ENCODE peak calls at places on chromosomes 1 and 21, in five cellular contexts. One of them, this sample, is unnamed.

GRCh38 chr1:64574301-64574700 is 104.4 kb downstream of the CACHD1 start:
- DNase-seq in neural progenitor cell: no peak
- DNase-seq in body of pancreas: no peak
- DNase-seq in endothelial cell of umbilical vein: no peak
- DNase-seq in kidney: no peak
- DNase-seq in this sample: no peak

GRCh38 chr1:74396942-74397341 is 115.5 kb downstream of the LRRC53 start:
- DNase-seq in endothelial cell of umbilical vein: no peak
- DNase-seq in kidney: peak; percentile 74
- DNase-seq in neural progenitor cell: no peak
- DNase-seq in body of pancreas: no peak
- DNase-seq in this sample: no peak

GRCh38 chr1:224387302-224387912 is 30.7 kb downstream of the CNIH4 start:
- DNase-seq in body of pancreas: no peak
- DNase-seq in neural progenitor cell: no peak
- DNase-seq in endothelial cell of umbilical vein: no peak
- DNase-seq in kidney: no peak
- DNase-seq in this sample: no peak

GRCh38 chr21:27171704-27172103 is 204.8 kb upstream of the ADAMTS5 start:
- DNase-seq in endothelial cell of umbilical vein: no peak
- DNase-seq in neural progenitor cell: no peak
- DNase-seq in body of pancreas: no peak
- DNase-seq in kidney: no peak
- DNase-seq in this sample: no peak

GRCh38 chr1:77168358-77168757 is 50.9 kb downstream of the PIGK start:
- DNase-seq in neural progenitor cell: no peak
- DNase-seq in kidney: no peak
- DNase-seq in body of pancreas: no peak
- DNase-seq in endothelial cell of umbilical vein: no peak
- DNase-seq in this sample: no peak

GRCh38 chr1:33182896-33183295 is 1.1 kb upstream of the TRIM62 start:
- DNase-seq in kidney: no peak
- DNase-seq in endothelial cell of umbilical vein: no peak
- DNase-seq in body of pancreas: no peak
- DNase-seq in neural progenitor cell: no peak
- DNase-seq in this sample: no peak

GRCh38 chr1:17205652-17206051 is 724 bp downstream of the PADI1 start:
- DNase-seq in body of pancreas: no peak
- DNase-seq in kidney: peak; percentile 12
- DNase-seq in endothelial cell of umbilical vein: no peak
- DNase-seq in neural progenitor cell: no peak
- DNase-seq in this sample: no peak

GRCh38 chr1:222792744-222793143 is 22.1 kb upstream of the DISP1 start:
- DNase-seq in body of pancreas: no peak
- DNase-seq in neural progenitor cell: peak; percentile 44
- DNase-seq in kidney: no peak
- DNase-seq in endothelial cell of umbilical vein: peak; percentile 44
- DNase-seq in this sample: no peak

GRCh38 chr1:20281801-20282200 is 8.9 kb upstream of the VWA5B1 start:
- DNase-seq in endothelial cell of umbilical vein: no peak
- DNase-seq in neural progenitor cell: no peak
- DNase-seq in body of pancreas: no peak
- DNase-seq in kidney: no peak
- DNase-seq in this sample: no peak

GRCh38 chr1:55870076-55870475 is 654.9 kb upstream of the USP24 start:
- DNase-seq in body of pancreas: no peak
- DNase-seq in kidney: no peak
- DNase-seq in endothelial cell of umbilical vein: no peak
- DNase-seq in neural progenitor cell: no peak
- DNase-seq in this sample: no peak

GRCh38 chr1:58858344-58858673 is 74.5 kb upstream of the JUN start:
- DNase-seq in kidney: peak; percentile 52
- DNase-seq in endothelial cell of umbilical vein: no peak
- DNase-seq in neural progenitor cell: no peak
- DNase-seq in body of pancreas: no peak
- DNase-seq in this sample: no peak

GRCh38 chr1:244850896-244851295 is 13.4 kb downstream of the HNRNPU start:
- DNase-seq in kidney: no peak
- DNase-seq in endothelial cell of umbilical vein: no peak
- DNase-seq in body of pancreas: no peak
- DNase-seq in neural progenitor cell: no peak
- DNase-seq in this sample: no peak

GRCh38 chr1:227785812-227786608 is 29.5 kb upstream of the PRSS38 start:
- DNase-seq in body of pancreas: peak; percentile 36
- DNase-seq in kidney: no peak
- DNase-seq in endothelial cell of umbilical vein: no peak
- DNase-seq in neural progenitor cell: no peak
- DNase-seq in this sample: no peak

GRCh38 chr1:162391790-162392563 is 10.4 kb downstream of the C1orf226 start:
- DNase-seq in kidney: no peak
- DNase-seq in neural progenitor cell: peak; percentile 81
- DNase-seq in body of pancreas: no peak
- DNase-seq in endothelial cell of umbilical vein: peak; percentile 43
- DNase-seq in this sample: no peak

GRCh38 chr1:247574664-247575063 is 13.5 kb upstream of the OR2G2 start:
- DNase-seq in endothelial cell of umbilical vein: no peak
- DNase-seq in kidney: no peak
- DNase-seq in body of pancreas: no peak
- DNase-seq in neural progenitor cell: no peak
- DNase-seq in this sample: no peak

GRCh38 chr1:93042134-93042821 is 36.8 kb upstream of the MTF2 start:
- DNase-seq in neural progenitor cell: no peak
- DNase-seq in endothelial cell of umbilical vein: no peak
- DNase-seq in kidney: no peak
- DNase-seq in body of pancreas: no peak
- DNase-seq in this sample: no peak

GRCh38 chr1:94783342-94784264 is 36.6 kb upstream of the SLC44A3 start:
- DNase-seq in kidney: peak; percentile 92
- DNase-seq in endothelial cell of umbilical vein: peak; percentile 94
- DNase-seq in body of pancreas: peak; percentile 89
- DNase-seq in neural progenitor cell: no peak
- DNase-seq in this sample: no peak

GRCh38 chr21:28602581-28602980 is 390.1 kb downstream of the LTN1 start:
- DNase-seq in neural progenitor cell: no peak
- DNase-seq in kidney: no peak
- DNase-seq in body of pancreas: no peak
- DNase-seq in endothelial cell of umbilical vein: no peak
- DNase-seq in this sample: no peak

GRCh38 chr1:174939771-174940545 is 59.8 kb upstream of the CACYBP start:
- DNase-seq in neural progenitor cell: no peak
- DNase-seq in body of pancreas: no peak
- DNase-seq in kidney: no peak
- DNase-seq in endothelial cell of umbilical vein: no peak
- DNase-seq in this sample: no peak

GRCh38 chr1:114080511-114081144 is 73.0 kb downstream of the SYT6 start:
- DNase-seq in endothelial cell of umbilical vein: no peak
- DNase-seq in body of pancreas: no peak
- DNase-seq in neural progenitor cell: no peak
- DNase-seq in kidney: no peak
- DNase-seq in this sample: no peak

GRCh38 chr1:109265016-109265415 is 15.7 kb downstream of the CELSR2 start:
- DNase-seq in neural progenitor cell: no peak
- DNase-seq in body of pancreas: no peak
- DNase-seq in endothelial cell of umbilical vein: no peak
- DNase-seq in kidney: peak; percentile 62
- DNase-seq in this sample: no peak

GRCh38 chr1:201444792-201445191 is 23.3 kb upstream of the TNNI1 start:
- DNase-seq in endothelial cell of umbilical vein: no peak
- DNase-seq in kidney: no peak
- DNase-seq in neural progenitor cell: no peak
- DNase-seq in body of pancreas: no peak
- DNase-seq in this sample: no peak

GRCh38 chr1:51679435-51679834 is 62.5 kb downstream of the OSBPL9 start:
- DNase-seq in neural progenitor cell: no peak
- DNase-seq in body of pancreas: no peak
- DNase-seq in endothelial cell of umbilical vein: no peak
- DNase-seq in kidney: no peak
- DNase-seq in this sample: no peak

GRCh38 chr21:35861656-35862055 is 198.7 kb downstream of the SETD4 start:
- DNase-seq in kidney: no peak
- DNase-seq in neural progenitor cell: no peak
- DNase-seq in body of pancreas: no peak
- DNase-seq in endothelial cell of umbilical vein: no peak
- DNase-seq in this sample: no peak

GRCh38 chr1:2821970-2822620 is 20.6 kb upstream of the TTC34 start:
- DNase-seq in body of pancreas: peak; percentile 56
- DNase-seq in endothelial cell of umbilical vein: no peak
- DNase-seq in neural progenitor cell: no peak
- DNase-seq in kidney: peak; percentile 76
- DNase-seq in this sample: no peak

GRCh38 chr1:34858901-34859441 is 578 bp downstream of the SMIM12 start:
- DNase-seq in endothelial cell of umbilical vein: peak; percentile 80
- DNase-seq in kidney: no peak
- DNase-seq in body of pancreas: no peak
- DNase-seq in neural progenitor cell: no peak
- DNase-seq in this sample: no peak

GRCh38 chr1:41380979-41381690 is 19.9 kb downstream of the FOXO6 start:
- DNase-seq in neural progenitor cell: peak; percentile 57
- DNase-seq in body of pancreas: peak; percentile 77
- DNase-seq in endothelial cell of umbilical vein: no peak
- DNase-seq in kidney: peak; percentile 90
- DNase-seq in this sample: no peak

GRCh38 chr1:19877821-19878636 is 4.2 kb upstream of the OTUD3 start:
- DNase-seq in neural progenitor cell: peak; percentile 28
- DNase-seq in endothelial cell of umbilical vein: no peak
- DNase-seq in kidney: no peak
- DNase-seq in body of pancreas: no peak
- DNase-seq in this sample: no peak

GRCh38 chr1:40635763-40636500 is 29.6 kb downstream of the RIMS3 start:
- DNase-seq in kidney: no peak
- DNase-seq in body of pancreas: no peak
- DNase-seq in endothelial cell of umbilical vein: no peak
- DNase-seq in neural progenitor cell: no peak
- DNase-seq in this sample: no peak

GRCh38 chr1:116855220-116855619 is 54.5 kb upstream of the PTGFRN start:
- DNase-seq in kidney: peak; percentile 74
- DNase-seq in endothelial cell of umbilical vein: peak; percentile 21
- DNase-seq in body of pancreas: peak; percentile 82
- DNase-seq in neural progenitor cell: no peak
- DNase-seq in this sample: no peak

GRCh38 chr1:161307892-161308638 is 1.7 kb downstream of the MPZ start:
- DNase-seq in neural progenitor cell: no peak
- DNase-seq in body of pancreas: no peak
- DNase-seq in kidney: no peak
- DNase-seq in endothelial cell of umbilical vein: peak; percentile 11
- DNase-seq in this sample: no peak

GRCh38 chr1:161314201-161314981 is at the start of gene SDHC:
- DNase-seq in endothelial cell of umbilical vein: peak; percentile 92
- DNase-seq in kidney: peak; percentile 97
- DNase-seq in neural progenitor cell: peak; percentile 95
- DNase-seq in body of pancreas: peak; percentile 88
- DNase-seq in this sample: peak; percentile 74

GRCh38 chr1:161309868-161310267 is at the start of gene MPZ:
- DNase-seq in neural progenitor cell: no peak
- DNase-seq in kidney: no peak
- DNase-seq in endothelial cell of umbilical vein: no peak
- DNase-seq in body of pancreas: no peak
- DNase-seq in this sample: no peak

GRCh38 chr1:161313554-161314200 is 504 bp upstream of the SDHC start:
- DNase-seq in neural progenitor cell: no peak
- DNase-seq in kidney: no peak
- DNase-seq in body of pancreas: no peak
- DNase-seq in endothelial cell of umbilical vein: no peak
- DNase-seq in this sample: no peak

DNA sequence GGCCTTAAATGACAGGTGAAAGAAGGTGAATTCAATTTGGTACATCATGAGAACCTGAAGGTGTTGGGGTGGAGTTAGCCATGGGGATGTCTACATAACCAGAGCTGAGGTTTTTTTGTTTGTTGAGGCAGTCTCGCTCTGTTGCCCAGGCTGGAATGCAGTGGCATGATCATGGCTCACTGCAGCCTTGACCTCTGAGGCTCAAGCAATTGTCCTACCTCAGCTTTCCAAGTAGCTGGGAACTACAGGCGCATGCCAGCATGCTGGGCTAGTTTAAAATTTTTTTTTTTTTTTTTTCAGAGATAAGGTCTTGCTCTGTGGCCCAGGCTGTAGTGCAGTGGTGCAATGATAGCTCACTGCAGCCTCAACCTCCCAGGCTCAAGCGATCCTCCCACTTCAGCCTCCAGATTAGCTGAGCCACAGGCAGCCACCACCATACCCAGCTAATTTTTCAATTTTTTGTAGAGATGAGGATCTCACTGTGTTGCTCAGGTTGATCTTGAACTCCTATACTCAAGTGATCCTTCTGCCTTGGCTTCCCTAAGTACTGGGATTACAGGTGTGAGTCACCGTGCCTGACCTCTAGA is 1.9 kb upstream of the MPZ start:
- DNase-seq in kidney: peak; percentile 79
- DNase-seq in endothelial cell of umbilical vein: no peak
- DNase-seq in neural progenitor cell: no peak
- DNase-seq in body of pancreas: no peak
- DNase-seq in this sample: no peak
- H3K4me3 ChIP-seq in kidney: no peak overlapping the region
- H3K4me3 ChIP-seq in endothelial cell of umbilical vein: no peak overlapping the region
- H3K4me3 ChIP-seq in neural progenitor cell: no peak overlapping the region
- H3K4me3 ChIP-seq in body of pancreas: no peak overlapping the region
- H3K4me3 ChIP-seq in this sample: no peak overlapping the region

GRCh38 chr1:158333405-158334145 is 2.2 kb upstream of the CD1B start:
- DNase-seq in neural progenitor cell: no peak
- DNase-seq in endothelial cell of umbilical vein: no peak
- DNase-seq in body of pancreas: no peak
- DNase-seq in kidney: no peak
- DNase-seq in this sample: no peak
- H3K27ac ChIP-seq in neural progenitor cell: no peak overlapping the region
- H3K27ac ChIP-seq in endothelial cell of umbilical vein: no peak overlapping the region
- H3K27ac ChIP-seq in body of pancreas: no peak overlapping the region
- H3K27ac ChIP-seq in kidney: no peak overlapping the region
- H3K27ac ChIP-seq in this sample: no peak overlapping the region

DNA sequence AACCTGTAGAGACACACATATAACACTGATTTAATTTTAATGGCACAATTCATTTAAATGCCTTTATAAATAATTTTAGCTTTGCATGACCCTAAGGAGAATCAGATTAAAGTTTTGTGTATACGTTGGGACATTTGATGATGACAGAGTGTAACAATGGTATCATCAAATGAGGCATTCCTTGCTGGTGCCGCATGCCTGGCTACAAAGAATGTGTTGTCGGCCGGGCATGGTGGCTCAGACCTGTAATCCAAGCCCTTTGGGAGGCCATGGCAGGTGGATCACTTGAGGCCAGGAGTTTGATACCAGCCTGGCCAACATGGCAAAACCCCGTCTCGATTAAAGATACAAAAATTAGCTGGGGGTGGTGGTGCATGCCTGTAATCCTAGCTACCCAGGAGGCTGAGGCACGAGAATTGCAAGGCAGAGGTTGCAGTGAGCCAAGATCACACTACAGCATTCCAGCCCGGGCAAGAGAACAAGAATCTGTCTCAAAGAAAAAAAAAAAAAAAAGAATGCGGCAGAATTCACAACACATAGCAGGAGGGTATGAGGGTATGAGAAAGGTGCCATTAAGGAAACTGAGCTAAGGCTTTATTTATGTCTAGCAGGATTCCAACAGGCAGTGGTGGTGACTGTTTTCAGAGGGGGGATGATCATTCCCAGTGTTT is 58.9 kb downstream of the PTPN14 start:
- DNase-seq in neural progenitor cell: no peak
- DNase-seq in body of pancreas: no peak
- DNase-seq in endothelial cell of umbilical vein: no peak
- DNase-seq in kidney: no peak
- DNase-seq in this sample: no peak
- H3K4me1 ChIP-seq in neural progenitor cell: peaks cover 17% of the 10 kb centered on the region
- H3K4me1 ChIP-seq in body of pancreas: no peaks in the 10 kb centered on the region
- H3K4me1 ChIP-seq in endothelial cell of umbilical vein: peaks cover 11% of the 10 kb centered on the region
- H3K4me1 ChIP-seq in kidney: peaks cover 11% of the 10 kb centered on the region
- H3K4me1 ChIP-seq in this sample: no peaks in the 10 kb centered on the region

GRCh38 chr1:154760469-154760933 is 109.6 kb downstream of the KCNN3 start:
- DNase-seq in body of pancreas: peak; percentile 79
- DNase-seq in endothelial cell of umbilical vein: peak; percentile 19
- DNase-seq in kidney: peak; percentile 86
- DNase-seq in neural progenitor cell: peak; percentile 83
- DNase-seq in this sample: no peak
- H3K4me3 ChIP-seq in body of pancreas: no peak overlapping the region
- H3K4me3 ChIP-seq in endothelial cell of umbilical vein: no peak overlapping the region
- H3K4me3 ChIP-seq in kidney: no peak overlapping the region
- H3K4me3 ChIP-seq in neural progenitor cell: peak overlapping the region; percentile 64
- H3K4me3 ChIP-seq in this sample: peak overlapping the region; percentile 65